ENCODE peak calls at places on chromosomes 7 and 10, in four cellular contexts. R, Z, M and X are unnamed samples.

GRCh38 chr10:132239126-132240031 is 52.6 kb downstream of the DPYSL4 start:
- DNase-seq in R (no peak), Z (no peak), M (no peak), X (no peak)

GRCh38 chr7:48154792-48155413 is 16.4 kb upstream of the ABCA13 start:
- DNase-seq in R (peak), Z (peak), M (peak), X (no peak)

GRCh38 chr10:72685264-72685921 is 6.5 kb upstream of the MCU start:
- DNase-seq in R (no peak), Z (no peak), M (no peak), X (no peak)

GRCh38 chr7:84070770-84071169 is 123.8 kb downstream of the SEMA3A start:
- DNase-seq in R (no peak), Z (no peak), M (no peak), X (no peak)

GRCh38 chr7:127391591-127392181 is 822 bp downstream of the ZNF800 start:
- DNase-seq in R (peak), Z (peak), M (peak), X (no peak)

GRCh38 chr7:98956937-98957336 is 78.6 kb downstream of the TRRAP start:
- DNase-seq in R (no peak), Z (no peak), M (no peak), X (no peak)

GRCh38 chr7:111763221-111763791 is 201.0 kb upstream of the IMMP2L start:
- DNase-seq in R (peak), Z (no peak), M (peak), X (no peak)

GRCh38 chr10:127293640-127294039 is 97.2 kb upstream of the INSYN2A start:
- DNase-seq in R (no peak), Z (peak), M (no peak), X (no peak)

GRCh38 chr7:101113860-101114259 is 13.0 kb upstream of the SERPINE1 start:
- DNase-seq in R (no peak), Z (no peak), M (no peak), X (no peak)

GRCh38 chr7:81501220-81501619 is 268.6 kb downstream of the HGF start:
- DNase-seq in R (no peak), Z (no peak), M (no peak), X (no peak)
- TF ChIP-seq CTCF in R (no peak), Z (no peak), M (no peak), X (peak)

GRCh38 chr10:18735711-18736110 is 76.5 kb downstream of the ARL5B start:
- DNase-seq in R (no peak), Z (no peak), M (no peak), X (no peak)

GRCh38 chr10:18737236-18737635 is 78.0 kb downstream of the ARL5B start:
- DNase-seq in R (no peak), Z (no peak), M (no peak), X (no peak)

GRCh38 chr10:18738835-18739234 is 79.6 kb downstream of the ARL5B start:
- DNase-seq in R (no peak), Z (no peak), M (no peak), X (no peak)

DNA sequence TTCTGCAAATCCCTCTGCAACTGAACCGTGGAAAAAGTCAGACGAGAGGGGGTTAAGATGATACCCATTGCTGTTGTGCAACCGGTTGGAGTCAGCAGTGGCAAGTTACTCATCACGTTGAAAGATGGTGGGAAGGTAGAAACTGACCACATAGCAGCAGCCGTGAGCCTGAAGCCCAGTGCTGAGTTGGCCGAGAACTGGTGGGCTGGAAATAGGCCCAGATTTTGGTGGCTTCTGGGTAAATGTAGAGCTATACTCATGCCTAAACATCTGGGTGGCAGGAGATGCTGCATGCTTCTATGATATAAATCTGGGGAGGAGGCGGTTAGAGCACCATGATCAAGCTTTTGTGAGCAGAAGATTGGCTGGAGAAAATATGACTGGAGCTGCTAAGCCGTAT is 78.6 kb downstream of the ARL5B start:
- DNase-seq in R (no peak), Z (no peak), M (no peak), X (no peak)
- TF ChIP-seq CTCF in R (no peak), Z (no peak), M (no peak), X (no peak)

GRCh38 chr10:30210296-30210695 is 138.8 kb downstream of the MTPAP start:
- DNase-seq in R (no peak), Z (no peak), M (no peak), X (no peak)
- TF ChIP-seq CTCF in R (no peak), Z (no peak), M (no peak), X (no peak)

GRCh38 chr7:134448359-134449229 is 10.3 kb downstream of the AKR1B1 start:
- DNase-seq in R (no peak), Z (no peak), M (no peak), X (no peak)

GRCh38 chr7:134446446-134446845 is 12.5 kb downstream of the AKR1B1 start:
- DNase-seq in R (no peak), Z (no peak), M (no peak), X (no peak)

GRCh38 chr7:134444961-134445315 is 14.0 kb downstream of the AKR1B1 start:
- DNase-seq in R (no peak), Z (no peak), M (no peak), X (no peak)

GRCh38 chr7:134447383-134447782 is 11.5 kb downstream of the AKR1B1 start:
- DNase-seq in R (no peak), Z (no peak), M (no peak), X (no peak)

GRCh38 chr7:134446923-134447322 is 12.0 kb downstream of the AKR1B1 start:
- DNase-seq in R (no peak), Z (no peak), M (no peak), X (no peak)
- TF ChIP-seq CTCF in R (no peak), Z (no peak), M (no peak), X (no peak)

GRCh38 chr7:155373359-155374273 is 75.9 kb downstream of the INSIG1 start:
- DNase-seq in R (peak), Z (no peak), M (no peak), X (no peak)

GRCh38 chr7:155369766-155370165 is 72.1 kb downstream of the INSIG1 start:
- DNase-seq in R (no peak), Z (no peak), M (no peak), X (no peak)

GRCh38 chr7:155371331-155371883 is 73.7 kb downstream of the INSIG1 start:
- DNase-seq in R (no peak), Z (no peak), M (no peak), X (no peak)

GRCh38 chr7:155372782-155373358 is 75.2 kb downstream of the INSIG1 start:
- DNase-seq in R (no peak), Z (no peak), M (no peak), X (no peak)

DNA sequence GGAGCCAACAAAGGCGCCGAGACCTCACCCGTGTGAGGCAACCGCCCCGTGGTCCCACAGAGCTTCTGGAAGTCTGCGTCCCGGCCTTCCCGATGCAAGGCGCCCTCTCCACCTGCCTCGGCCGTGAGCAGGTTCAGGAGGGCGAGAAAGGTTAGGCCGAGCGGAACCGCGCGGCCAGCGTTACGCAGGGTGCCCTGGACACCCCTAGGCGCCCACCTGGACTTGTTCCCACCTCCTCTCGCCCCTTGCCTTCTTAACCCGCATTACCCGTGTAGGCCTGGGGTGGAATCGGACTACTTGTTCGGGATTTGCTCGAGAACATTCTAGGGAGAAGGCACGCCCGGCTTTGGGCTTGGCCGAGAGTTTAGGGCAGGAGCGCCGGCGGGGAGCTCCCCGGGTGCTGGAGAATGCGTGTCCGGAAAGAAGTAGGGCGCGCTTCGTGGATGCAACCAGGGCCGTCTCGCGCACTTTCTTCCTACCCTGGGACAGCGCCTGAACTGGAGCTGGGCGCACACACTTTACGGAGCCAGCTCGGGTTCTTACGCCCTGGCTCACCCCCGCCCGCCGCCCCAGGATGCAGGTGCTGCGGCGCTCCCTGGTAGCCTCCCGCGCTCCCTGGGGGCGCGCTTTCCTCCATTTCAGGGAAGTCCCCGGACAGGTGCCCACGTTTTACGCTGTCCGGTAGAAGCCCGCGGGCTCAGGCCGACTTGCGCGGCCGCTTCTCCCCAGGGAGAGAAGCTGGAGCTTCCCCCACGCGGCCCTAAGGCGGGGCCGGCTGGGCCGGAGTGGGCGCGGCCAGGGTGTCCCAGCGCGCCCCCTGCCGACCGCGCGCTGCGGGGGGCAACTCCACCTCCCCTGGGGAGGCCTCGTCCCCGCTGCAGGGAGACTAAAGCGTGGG is 74.5 kb downstream of the INSIG1 start:
- DNase-seq in R (no peak), Z (no peak), M (peak), X (no peak)
- TF ChIP-seq CTCF in R (peak), Z (no peak), M (peak), X (no peak)

DNA sequence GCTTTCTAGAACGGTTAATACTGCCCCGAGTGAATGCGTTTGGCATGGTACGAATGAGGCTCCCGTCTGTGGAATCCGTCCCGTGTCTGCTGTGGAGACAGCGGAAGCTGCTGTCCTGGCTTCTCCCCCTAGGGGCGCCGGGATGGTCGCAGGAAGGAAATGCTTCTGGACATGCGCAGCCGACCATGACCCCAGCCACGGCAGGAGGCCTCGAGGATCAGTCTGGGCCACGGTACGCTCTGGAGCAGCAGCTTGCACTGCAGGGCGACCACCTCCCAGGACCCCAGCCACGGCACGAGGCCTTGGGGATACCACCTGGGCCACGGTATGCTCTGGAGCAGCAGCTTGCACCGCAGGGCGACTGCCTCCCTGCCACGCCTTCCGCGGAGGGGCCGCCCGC is 107.9 kb downstream of the CYTH3 start:
- DNase-seq in R (peak), Z (no peak), M (no peak), X (no peak)
- TF ChIP-seq CTCF in R (no peak), Z (no peak), M (no peak), X (no peak)

GRCh38 chr7:157397751-157398691 is 61.2 kb downstream of the DNAJB6 start:
- DNase-seq in R (peak), Z (no peak), M (peak), X (no peak)

GRCh38 chr7:157397036-157397720 is 60.4 kb downstream of the DNAJB6 start:
- DNase-seq in R (no peak), Z (no peak), M (peak), X (no peak)

GRCh38 chr7:157394246-157395191 is 57.7 kb downstream of the DNAJB6 start:
- DNase-seq in R (no peak), Z (no peak), M (no peak), X (no peak)

GRCh38 chr7:157399086-157399687 is 62.4 kb downstream of the DNAJB6 start:
- DNase-seq in R (no peak), Z (no peak), M (no peak), X (no peak)

GRCh38 chr7:157396316-157397035 is 59.7 kb downstream of the DNAJB6 start:
- DNase-seq in R (no peak), Z (no peak), M (no peak), X (no peak)
- TF ChIP-seq CTCF in R (no peak), Z (no peak), M (no peak), X (no peak)